ENCODE peak calls at places on chromosomes 4 and X, in ten cellular contexts. X is NCI-H1092, G is germinal center, U is NCI-H2171, A is hippocampal formation, Q is thoracic aorta, P is KG1, C is NCI-H2029, I is body of pancreas, O is Daoy. J is an unnamed sample.

GRCh38 chrX:14026121-14026520 is 3.6 kb downstream of the GEMIN8 start:
- DNase-seq in X (no peak), P (no peak), U (no peak), O (no peak), C (no peak), I (no peak), A (peak), Q (no peak), G (no peak), J (no peak)

GRCh38 chrX:6959006-6959405 is 188.5 kb upstream of the STS start:
- DNase-seq in X (no peak), A (no peak), P (no peak), Q (no peak), I (no peak), C (no peak), G (no peak), O (no peak), U (no peak), J (no peak)

GRCh38 chr4:164977243-164978164 is at the start of gene TRIM61:
- DNase-seq in C (no peak), P (no peak), I (no peak), O (no peak), X (no peak), Q (no peak), A (no peak), U (peak), G (peak), J (no peak)

GRCh38 chr4:81836716-81837115 is 365.0 kb upstream of the RASGEF1B start:
- DNase-seq in O (no peak), G (no peak), A (no peak), P (no peak), X (no peak), U (no peak), I (no peak), C (no peak), Q (no peak), J (no peak)

GRCh38 chr4:123398803-123399637 is 2.4 kb downstream of the SPRY1 start:
- DNase-seq in G (no peak), P (no peak), A (peak), X (peak), U (peak), I (peak), Q (no peak), C (no peak), O (peak), J (no peak)

GRCh38 chr4:39621582-39621981 is 17.1 kb downstream of the SMIM14 start:
- DNase-seq in I (peak), G (no peak), X (no peak), P (no peak), Q (peak), U (no peak), O (peak), A (no peak), C (peak), J (no peak)

GRCh38 chr4:150746156-150746555 is 164.2 kb downstream of the MAB21L2 start:
- DNase-seq in O (no peak), C (no peak), I (no peak), Q (no peak), G (no peak), U (no peak), A (no peak), X (no peak), P (no peak), J (no peak)

GRCh38 chrX:8125566-8125965 is 45.5 kb downstream of the VCX2 start:
- DNase-seq in X (no peak), Q (no peak), O (no peak), G (no peak), P (no peak), U (no peak), C (no peak), I (no peak), A (no peak), J (no peak)

J was measured in cortex of kidney.